ENCODE peak calls at places on chromosome 9, in seven cellular contexts. R is effector memory CD4-positive, alpha-beta T cell; C is astrocyte of the spinal cord; A is HCT116; T is CD4-positive, CD25-positive, alpha-beta regulatory T cell; J is AG09309; I is adipocyte. F is an unnamed sample.

GRCh38 chr9:37936965-37937364 is 33.0 kb upstream of the SLC25A51 start:
- DNase-seq in A (no peak), T (no peak), J (peak), C (peak), R (no peak), I (peak), F (peak)

GRCh38 chr9:130072515-130073235 is 19.0 kb downstream of the GPR107 start:
- DNase-seq in R (no peak), J (no peak), C (peak), T (no peak), I (peak), A (no peak), F (no peak)

GRCh38 chr9:99076483-99077171 is 28.3 kb upstream of the TGFBR1 start:
- DNase-seq in J (no peak), A (no peak), C (no peak), I (no peak), R (peak), T (peak), F (no peak)

GRCh38 chr9:95406114-95406513 is 88.6 kb upstream of the FANCC start:
- DNase-seq in T (no peak), C (no peak), A (no peak), R (no peak), J (peak), I (peak), F (peak)

GRCh38 chr9:15157371-15157770 is 149.6 kb downstream of the TTC39B start:
- DNase-seq in J (no peak), C (peak), R (no peak), I (peak), T (no peak), A (no peak), F (peak)

GRCh38 chr9:97480174-97480573 is 21.3 kb upstream of the TMOD1 start:
- DNase-seq in C (no peak), R (no peak), T (no peak), J (no peak), I (no peak), A (no peak), F (no peak)

GRCh38 chr9:6218099-6218502 is 2.5 kb downstream of the IL33 start:
- DNase-seq in J (no peak), C (no peak), I (peak), A (no peak), T (no peak), R (no peak), F (no peak)

GRCh38 chr9:134637696-134638502 is 3.7 kb upstream of the COL5A1 start:
- DNase-seq in T (no peak), I (no peak), C (no peak), J (no peak), A (no peak), R (no peak), F (no peak)

GRCh38 chr9:22395585-22396205 is 50.9 kb upstream of the DMRTA1 start:
- DNase-seq in A (no peak), C (peak), R (no peak), I (no peak), T (no peak), J (no peak), F (no peak)

GRCh38 chr9:33193818-33194217 is 26.7 kb upstream of the B4GALT1 start:
- DNase-seq in C (no peak), T (no peak), A (no peak), I (no peak), J (no peak), R (no peak), F (no peak)

GRCh38 chr9:93183663-93184438 is at the start of gene WNK2:
- DNase-seq in T (peak), I (no peak), A (no peak), R (peak), J (no peak), C (no peak), F (no peak)

GRCh38 chr9:89676281-89676680 is 71.5 kb downstream of the GADD45G start:
- DNase-seq in T (no peak), R (no peak), I (no peak), A (no peak), J (no peak), C (no peak), F (no peak)

GRCh38 chr9:131739192-131739961 is 499 bp downstream of the RAPGEF1 start:
- DNase-seq in I (peak), T (peak), C (peak), R (no peak), J (no peak), A (no peak), F (no peak)

GRCh38 chr9:347667-348292 is 133.1 kb downstream of the DOCK8 start:
- DNase-seq in C (peak), J (peak), R (no peak), A (peak), I (peak), T (peak), F (no peak)

GRCh38 chr9:91474656-91475055 is 51.0 kb upstream of the NFIL3 start:
- DNase-seq in R (no peak), A (no peak), J (no peak), T (no peak), C (no peak), I (no peak), F (peak)

GRCh38 chr9:126638571-126639132 is 24.9 kb downstream of the LMX1B start:
- DNase-seq in A (no peak), I (no peak), J (no peak), C (no peak), R (no peak), T (no peak), F (no peak)
- H3K4me3 ChIP-seq in A (no peak), I (no peak), J (no peak), C (no peak), R (no peak), T (no peak), F (no peak)

GRCh38 chr9:69323886-69324285 is 1.1 kb upstream of the ENTREP1 start:
- DNase-seq in R (no peak), C (no peak), J (no peak), A (no peak), I (no peak), T (no peak), F (no peak)
- H3K4me3 ChIP-seq in R (no peak), C (no peak), J (no peak), A (no peak), I (no peak), T (no peak), F (no peak)

DNA sequence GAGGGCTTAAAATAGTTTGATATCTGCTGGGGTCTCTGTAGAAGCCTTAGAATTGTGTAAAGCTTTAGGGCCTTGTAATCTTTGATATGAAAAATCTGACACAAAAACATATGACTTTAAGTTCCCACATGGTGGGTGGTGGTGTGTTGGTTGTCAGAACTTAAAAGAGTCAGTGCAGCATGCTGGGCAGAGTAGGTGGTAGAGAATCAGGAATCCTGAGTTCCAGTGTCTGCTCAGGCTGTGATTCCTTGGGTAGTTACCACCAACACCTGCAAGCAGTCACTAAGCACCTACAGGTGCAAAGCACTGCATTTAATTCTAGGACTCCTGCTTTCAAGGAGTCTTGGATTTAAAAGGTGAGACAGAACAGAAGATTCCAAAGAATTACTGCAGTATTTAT is 144.6 kb downstream of the ACER2 start:
- DNase-seq in A (no peak), R (no peak), I (no peak), J (no peak), T (no peak), C (no peak), F (no peak)
- H3K4me3 ChIP-seq in A (no peak), R (no peak), I (no peak), J (no peak), T (no peak), C (no peak), F (no peak)

DNA sequence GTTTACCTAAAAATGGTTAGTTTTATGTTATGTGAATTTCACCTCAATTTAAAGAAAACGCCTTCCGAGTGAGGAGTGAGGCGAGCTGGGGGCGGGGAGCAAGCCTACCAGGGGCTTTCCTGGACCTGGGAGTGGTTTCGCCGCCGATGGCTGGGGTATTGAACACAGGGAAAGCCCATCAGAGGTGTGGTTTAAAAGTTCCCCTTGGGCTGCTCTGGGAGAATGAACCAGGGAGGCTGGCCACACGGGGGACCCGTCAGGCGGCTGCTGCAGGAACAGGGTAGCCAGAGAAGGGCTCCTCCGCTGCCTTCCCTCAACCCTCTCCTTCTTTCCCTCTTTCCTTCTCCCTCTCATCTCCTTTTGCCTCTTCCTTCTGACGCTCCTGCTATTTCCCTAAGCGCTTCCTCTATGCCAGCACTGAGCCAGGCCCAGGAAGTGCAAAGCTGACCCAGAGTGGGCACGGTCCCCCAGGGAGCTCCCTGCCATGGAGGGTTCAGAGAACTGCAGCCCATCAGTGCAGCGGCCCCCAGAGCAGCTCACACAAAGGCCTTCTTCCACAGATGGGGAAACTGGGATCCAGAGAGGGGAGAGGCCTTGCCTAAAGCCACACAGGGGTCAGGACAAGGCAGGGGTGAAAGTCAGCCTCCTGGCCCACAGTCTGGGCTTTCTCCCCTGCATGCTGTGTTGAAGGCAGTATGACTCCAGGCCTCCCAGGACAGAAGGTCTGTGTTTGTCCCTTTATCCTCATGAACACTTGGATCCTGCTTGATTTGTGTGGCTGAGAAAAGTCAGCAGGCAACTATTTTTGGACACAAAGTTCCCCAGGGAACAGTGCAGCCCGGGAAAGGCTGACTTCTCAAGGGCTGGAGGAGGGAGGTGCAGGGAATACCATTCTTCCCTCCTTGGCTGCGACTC is 4.6 kb downstream of the AKNA start:
- DNase-seq in C (peak), I (peak), R (peak), J (no peak), A (no peak), T (no peak), F (peak)
- H3K4me3 ChIP-seq in C (no peak), I (peak), R (peak), J (no peak), A (no peak), T (peak), F (no peak)

DNA sequence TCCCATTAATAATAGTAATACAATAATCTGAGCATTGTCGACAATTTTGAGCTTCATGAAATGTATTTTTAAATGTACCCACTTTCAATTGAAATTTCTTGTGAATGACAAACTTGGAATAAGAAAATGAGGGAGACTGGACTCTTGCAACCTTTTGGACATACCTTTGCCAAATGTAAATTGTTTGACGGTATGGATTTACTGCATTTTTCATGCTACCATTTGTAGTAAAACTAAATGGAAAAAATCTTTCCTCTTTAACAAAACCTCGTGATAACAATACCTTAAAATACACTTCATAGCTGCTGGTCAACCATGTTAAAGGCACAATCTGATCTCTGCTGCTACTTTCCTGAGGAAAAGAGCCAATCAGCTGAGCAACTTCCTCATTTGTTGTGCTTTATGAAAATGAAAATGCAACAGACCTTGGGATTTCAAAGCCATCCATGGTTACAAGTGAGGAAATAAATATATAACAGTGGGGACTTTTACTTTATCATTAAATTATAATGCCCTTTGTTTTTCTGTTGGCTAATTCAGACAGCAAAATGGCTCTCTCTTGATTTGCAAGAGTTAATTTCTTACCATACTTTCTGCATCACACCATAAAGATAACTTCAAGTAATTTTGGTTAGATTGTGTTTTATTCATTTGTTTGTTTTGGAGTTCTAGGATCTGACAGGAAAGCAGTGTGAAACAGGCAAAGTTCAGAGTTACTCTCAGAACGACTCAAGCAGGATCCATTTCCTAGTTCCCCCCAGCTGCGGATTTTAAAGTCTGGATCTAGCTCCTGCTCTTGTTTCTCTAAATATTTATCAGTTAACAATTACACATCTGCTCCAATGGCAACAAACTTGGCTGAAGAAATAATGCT is 1.1 kb downstream of the ALDH1A1 start:
- DNase-seq in I (no peak), C (no peak), T (no peak), R (no peak), J (no peak), A (no peak), F (no peak)
- H3K4me3 ChIP-seq in I (peak), C (no peak), T (no peak), R (no peak), J (no peak), A (no peak), F (no peak)

GRCh38 chr9:101481296-101481695 is 45.7 kb upstream of the ALDOB start:
- DNase-seq in A (no peak), I (no peak), T (no peak), R (no peak), J (no peak), C (no peak), F (no peak)

GRCh38 chr9:101486693-101487442 is 46.8 kb upstream of the RNF20 start:
- DNase-seq in R (no peak), T (no peak), I (peak), C (peak), A (peak), J (no peak), F (no peak)

GRCh38 chr9:101487443-101487855 is 46.2 kb upstream of the RNF20 start:
- DNase-seq in R (no peak), I (no peak), C (no peak), T (no peak), J (no peak), A (no peak), F (no peak)

GRCh38 chr9:101484046-101484445 is 48.5 kb upstream of the ALDOB start:
- DNase-seq in T (no peak), J (no peak), A (no peak), I (no peak), R (no peak), C (no peak), F (no peak)

DNA sequence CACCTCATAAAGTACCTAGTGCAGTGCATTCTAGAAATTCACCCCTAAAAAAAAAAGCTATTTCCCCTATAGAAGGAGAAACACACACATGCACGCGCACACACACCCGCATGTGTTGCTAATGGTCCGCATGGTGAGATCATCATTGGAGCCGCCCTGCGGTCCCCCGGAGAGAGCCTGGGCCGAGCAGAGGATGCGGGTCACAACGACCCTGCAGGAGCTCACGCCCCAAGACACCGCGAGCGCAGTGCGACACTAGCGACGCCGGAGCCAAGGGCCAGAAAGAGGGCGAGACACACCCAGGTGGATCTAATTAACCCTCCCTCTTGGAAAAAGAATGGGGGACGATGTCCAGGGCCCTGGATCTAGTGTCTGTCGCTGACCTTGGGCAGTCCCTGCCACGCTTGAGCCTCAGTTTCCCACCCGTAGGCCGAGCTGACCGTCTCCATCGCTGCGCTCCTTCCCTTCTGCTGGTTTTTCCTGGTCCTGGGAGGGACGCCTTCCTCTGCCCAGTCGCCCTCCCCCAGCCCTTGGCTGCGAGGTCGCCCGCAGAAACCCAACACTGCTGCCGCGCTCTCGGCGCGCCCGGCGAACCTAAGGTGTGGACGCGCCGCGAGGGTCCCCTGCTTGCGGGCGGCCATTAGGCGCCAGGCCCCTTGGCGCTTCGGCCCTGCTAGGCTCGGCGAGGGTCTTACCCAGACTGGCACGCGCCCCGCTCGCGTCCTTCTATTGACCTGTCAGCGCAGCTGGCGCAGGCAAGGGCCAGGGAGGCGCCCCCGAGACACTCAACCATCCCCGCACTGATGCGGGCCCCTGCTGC is 47.6 kb upstream of the RNF20 start:
- DNase-seq in T (no peak), A (peak), J (no peak), C (peak), I (peak), R (no peak), F (no peak)
- H3K4me3 ChIP-seq in T (no peak), A (peak), J (peak), C (peak), I (peak), R (no peak), F (peak)

GRCh38 chr9:2963307-2963706 is 119.4 kb upstream of the PUM3 start:
- DNase-seq in J (no peak), A (no peak), T (no peak), R (no peak), I (no peak), C (no peak), F (no peak)
- H3K4me3 ChIP-seq in J (no peak), A (no peak), T (no peak), R (no peak), I (no peak), C (no peak), F (no peak)

DNA sequence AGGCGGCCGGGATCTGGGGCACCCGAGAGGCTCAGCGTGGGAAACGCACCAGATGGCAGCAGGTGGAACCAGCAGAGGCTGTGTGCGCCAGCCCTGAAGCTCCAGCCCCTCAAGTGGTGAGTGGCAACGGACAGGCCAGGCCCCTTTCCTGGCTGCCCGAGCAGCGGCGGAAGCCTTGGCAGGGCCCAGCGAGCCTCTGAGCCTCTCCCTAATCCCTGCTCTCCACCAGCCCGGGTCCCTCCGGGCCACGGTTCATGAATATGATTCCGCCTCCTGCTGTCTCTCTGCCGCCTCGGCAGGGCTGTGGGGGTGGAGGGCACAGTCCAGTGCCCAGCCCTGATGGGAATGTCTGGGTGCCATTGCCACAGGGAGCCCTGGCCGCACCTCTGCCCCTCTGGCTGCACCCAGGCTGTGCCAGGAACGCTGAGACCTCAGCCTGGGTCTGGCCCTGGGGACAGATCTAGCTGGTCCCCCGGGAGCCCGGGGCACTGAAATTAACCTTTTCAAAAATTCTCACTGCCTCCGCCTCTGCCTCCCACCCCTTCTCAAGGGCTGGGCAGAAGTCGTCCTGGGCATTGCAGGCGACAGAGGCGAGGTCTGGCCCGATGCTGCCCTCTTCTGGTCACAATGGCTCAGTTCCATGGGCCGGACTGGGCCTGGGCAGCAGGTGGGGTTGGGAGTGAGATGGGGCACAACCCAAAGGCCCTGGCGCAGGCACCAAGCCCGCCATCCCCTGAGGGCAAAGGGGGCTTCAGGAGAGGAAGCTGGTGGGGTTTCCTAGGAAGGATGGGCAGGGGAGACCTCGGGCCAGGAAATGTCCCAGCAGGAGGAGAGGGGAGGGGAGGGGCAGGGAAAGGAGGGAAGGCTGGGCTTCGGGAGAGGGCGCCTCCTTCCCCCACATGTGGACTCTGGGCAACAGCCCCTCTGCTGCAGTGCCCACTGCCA is 20.3 kb downstream of the CCDC187 start:
- DNase-seq in C (peak), J (peak), R (peak), I (peak), T (peak), A (peak), F (peak)
- H3K4me3 ChIP-seq in C (no peak), J (peak), R (no peak), I (peak), T (no peak), A (no peak), F (no peak)

DNA sequence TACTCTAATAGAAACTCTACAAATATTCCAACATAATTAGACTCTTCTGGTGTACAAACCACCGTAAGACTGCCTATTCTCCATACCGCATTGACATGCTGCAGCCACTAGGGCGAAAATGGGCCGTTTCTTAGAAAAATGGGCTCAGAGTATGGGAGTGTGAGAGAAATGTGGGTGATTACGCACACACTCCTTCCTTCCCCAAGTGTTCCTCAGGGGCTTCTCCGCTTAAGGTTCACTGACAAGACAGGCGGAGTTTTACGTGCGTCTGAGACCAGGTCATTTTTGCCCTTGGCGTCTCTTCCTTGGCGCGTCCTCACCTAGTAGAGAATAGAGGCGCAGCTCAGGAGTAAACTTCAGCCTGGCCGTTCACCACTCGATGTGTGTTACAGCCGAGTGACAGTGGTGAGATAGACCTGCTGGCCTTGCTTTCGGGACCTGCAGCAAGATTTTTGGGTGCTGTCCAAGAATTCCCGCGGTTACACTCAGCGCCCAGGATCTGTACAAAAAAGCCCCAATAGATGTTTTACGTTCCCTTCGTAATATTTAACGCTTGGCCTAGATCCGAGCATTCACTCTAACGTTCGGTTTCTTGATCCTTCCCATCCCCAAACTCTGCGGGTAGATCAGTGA is 1.8 kb upstream of the NTRK2 start:
- DNase-seq in T (no peak), I (peak), J (no peak), C (peak), R (no peak), A (no peak), F (no peak)
- H3K4me3 ChIP-seq in T (no peak), I (peak), J (no peak), C (peak), R (no peak), A (no peak), F (peak)

GRCh38 chr9:127976943-127977871 is 3.6 kb downstream of the EEIG1 start:
- DNase-seq in J (no peak), T (peak), I (no peak), A (no peak), C (no peak), R (no peak), F (no peak)
- H3K4me3 ChIP-seq in J (peak), T (peak), I (peak), A (no peak), C (no peak), R (peak), F (peak)